ENCODE peak calls at places on chromosome 18, in six cellular contexts. B, E, W, C, Q and K are unnamed samples.

GRCh38 chr18:34773378-34773777 is 63.3 kb downstream of the DTNA start:
- DNase-seq in B (no peak), C (no peak), E (no peak), Q (peak), W (no peak), K (no peak)

GRCh38 chr18:77635441-77635840 is 385.8 kb downstream of the GALR1 start:
- DNase-seq in B (no peak), W (no peak), Q (peak), E (no peak), C (no peak), K (no peak)

GRCh38 chr18:23719634-23720201 is 30.5 kb downstream of the LAMA3 start:
- DNase-seq in B (peak), C (no peak), Q (peak), E (peak), W (peak), K (no peak)

GRCh38 chr18:3585656-3586509 is 135.9 kb downstream of the TGIF1 start:
- DNase-seq in C (peak), W (peak), E (peak), Q (peak), B (peak), K (peak)

GRCh38 chr18:3012306-3012919 is 531 bp downstream of the LPIN2 start:
- DNase-seq in W (peak), E (no peak), B (no peak), C (no peak), Q (peak), K (peak)

GRCh38 chr18:3111523-3112240 is 98.7 kb upstream of the LPIN2 start:
- DNase-seq in C (no peak), W (no peak), B (no peak), Q (no peak), E (no peak), K (no peak)

GRCh38 chr18:71242981-71243380 is 954.1 kb downstream of the SOCS6 start:
- DNase-seq in B (no peak), W (no peak), Q (no peak), E (no peak), C (peak), K (no peak)

GRCh38 chr18:79426376-79427300 is 30.9 kb downstream of the NFATC1 start:
- DNase-seq in B (no peak), C (no peak), Q (no peak), E (no peak), W (no peak), K (no peak)

GRCh38 chr18:63553117-63553516 is 10.9 kb downstream of the SERPINB12 start:
- DNase-seq in C (no peak), Q (peak), E (peak), B (peak), W (peak), K (no peak)

GRCh38 chr18:26655614-26656400 is 107.5 kb upstream of the KCTD1 start:
- DNase-seq in B (peak), Q (peak), E (peak), C (peak), W (peak), K (peak)

GRCh38 chr18:2908946-2909335 is 62.1 kb downstream of the EMILIN2 start:
- DNase-seq in E (no peak), B (no peak), Q (no peak), C (no peak), W (no peak), K (no peak)

GRCh38 chr18:66734451-66734850 is 130.6 kb upstream of the CDH19 start:
- DNase-seq in E (peak), C (no peak), W (no peak), B (no peak), Q (no peak), K (no peak)

GRCh38 chr18:56789004-56789888 is 138.1 kb downstream of the WDR7 start:
- DNase-seq in C (peak), B (no peak), Q (peak), W (peak), E (peak), K (peak)

GRCh38 chr18:65091737-65092329 is 659.0 kb upstream of the CDH7 start:
- DNase-seq in C (peak), B (no peak), W (peak), E (no peak), Q (peak), K (peak)

GRCh38 chr18:63520053-63520452 is 22.1 kb upstream of the SERPINB12 start:
- DNase-seq in E (peak), W (no peak), Q (no peak), C (no peak), B (no peak), K (no peak)

GRCh38 chr18:50507120-50507590 is 52.7 kb upstream of the MAPK4 start:
- DNase-seq in B (no peak), Q (peak), W (peak), C (peak), E (peak), K (peak)

GRCh38 chr18:28095041-28095440 is 81.9 kb downstream of the CDH2 start:
- DNase-seq in E (peak), W (no peak), C (no peak), Q (peak), B (no peak), K (no peak)

GRCh38 chr18:58025205-58025604 is 18.8 kb upstream of the NEDD4L start:
- DNase-seq in Q (no peak), B (no peak), E (no peak), W (no peak), C (no peak), K (no peak)

GRCh38 chr18:24605454-24605853 is 145.0 kb downstream of the HRH4 start:
- DNase-seq in C (no peak), E (no peak), W (no peak), Q (no peak), B (no peak), K (no peak)

GRCh38 chr18:23529597-23529996 is 26.3 kb downstream of the RMC1 start:
- DNase-seq in B (peak), E (peak), C (no peak), W (no peak), Q (peak), K (no peak)

GRCh38 chr18:79916128-79916494 is 35.3 kb downstream of the SLC66A2 start:
- DNase-seq in C (no peak), W (no peak), Q (no peak), E (no peak), B (no peak), K (no peak)

GRCh38 chr18:55369346-55369745 is 218.6 kb downstream of the TCF4 start:
- DNase-seq in W (no peak), C (no peak), B (no peak), Q (no peak), E (no peak), K (no peak)

GRCh38 chr18:7567487-7568425 is 640 bp downstream of the PTPRM start:
- DNase-seq in Q (peak), E (peak), C (peak), B (no peak), W (no peak), K (peak)

GRCh38 chr18:26468931-26469340 is 79.4 kb downstream of the KCTD1 start:
- DNase-seq in W (peak), B (no peak), E (no peak), C (peak), Q (no peak), K (peak)

GRCh38 chr18:48333563-48333962 is 75.6 kb downstream of the ZBTB7C start:
- DNase-seq in W (no peak), Q (no peak), B (no peak), E (no peak), C (peak), K (peak)

GRCh38 chr18:44098551-44099098 is 582.1 kb upstream of the SETBP1 start:
- DNase-seq in B (no peak), Q (peak), C (peak), E (peak), W (peak), K (peak)

GRCh38 chr18:23635283-23636040 is 27.2 kb downstream of the ANKRD29 start:
- DNase-seq in E (peak), B (peak), C (no peak), Q (peak), W (no peak), K (peak)

GRCh38 chr18:54805571-54806334 is 22.5 kb upstream of the RAB27B start:
- DNase-seq in C (no peak), W (no peak), B (peak), E (peak), Q (peak), K (no peak)

GRCh38 chr18:50870138-50870845 is 8.6 kb upstream of the ME2 start:
- DNase-seq in W (peak), Q (peak), B (peak), C (no peak), E (peak), K (no peak)

GRCh38 chr18:24968233-24968775 is 383.7 kb downstream of the ZNF521 start:
- DNase-seq in E (no peak), Q (peak), C (no peak), W (no peak), B (no peak), K (no peak)

GRCh38 chr18:34660572-34660971 is 49.5 kb upstream of the DTNA start:
- DNase-seq in C (no peak), B (no peak), W (no peak), Q (no peak), E (no peak), K (peak)

GRCh38 chr18:76410660-76411417 is 84.2 kb downstream of the ZNF516 start:
- DNase-seq in E (no peak), Q (no peak), B (no peak), C (no peak), W (no peak), K (no peak)

GRCh38 chr18:2905802-2906521 is 59.2 kb downstream of the EMILIN2 start:
- DNase-seq in Q (peak), B (no peak), C (peak), E (no peak), W (peak), K (peak)

GRCh38 chr18:47263197-47263827 is 11.9 kb upstream of the SKOR2 start:
- DNase-seq in W (no peak), C (peak), Q (no peak), E (no peak), B (no peak), K (peak)

GRCh38 chr18:47260924-47261701 is 9.7 kb upstream of the SKOR2 start:
- DNase-seq in C (peak), E (no peak), W (no peak), B (no peak), Q (no peak), K (peak)

GRCh38 chr18:47263828-47264314 is 12.4 kb upstream of the SKOR2 start:
- DNase-seq in E (no peak), W (no peak), C (peak), B (no peak), Q (no peak), K (peak)

GRCh38 chr18:47261902-47262301 is 10.4 kb upstream of the SKOR2 start:
- DNase-seq in W (no peak), B (no peak), E (no peak), Q (no peak), C (peak), K (peak)

GRCh38 chr18:47262397-47263196 is 11.1 kb upstream of the SKOR2 start:
- DNase-seq in W (no peak), Q (no peak), E (no peak), B (no peak), C (peak), K (peak)
- TF ChIP-seq EZH2 in W (peak), Q (peak), E (peak), B (no peak), C (peak), K (peak)

DNA sequence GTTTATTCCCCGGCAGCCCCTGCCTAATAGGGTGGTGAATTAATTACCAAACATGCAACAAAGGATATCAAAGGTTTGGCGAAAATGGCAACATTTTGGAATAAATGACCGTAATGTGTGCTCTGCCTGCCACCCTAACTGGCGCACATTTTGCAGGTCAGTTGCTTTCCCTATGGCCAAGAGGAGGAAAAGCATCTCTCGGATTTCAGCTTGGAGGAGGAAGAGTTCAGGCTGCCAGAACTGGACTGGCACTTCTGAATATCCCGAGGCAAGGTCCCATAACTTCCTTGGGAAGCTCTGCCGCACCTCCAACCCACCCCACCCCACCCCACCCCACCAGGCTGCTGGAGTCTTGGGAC is 37.1 kb downstream of the SLC25A52 start:
- DNase-seq in B (no peak), E (no peak), W (no peak), Q (no peak), C (no peak), K (no peak)
- TF ChIP-seq EZH2 in B (no peak), E (no peak), W (no peak), Q (no peak), C (no peak), K (no peak)

GRCh38 chr18:59220784-59221765 is 1.1 kb downstream of the GRP start:
- DNase-seq in E (peak), W (no peak), Q (peak), B (no peak), C (peak), K (peak)

GRCh38 chr18:59222341-59222740 is 2.4 kb downstream of the GRP start:
- DNase-seq in W (no peak), C (no peak), E (no peak), Q (no peak), B (no peak), K (no peak)

GRCh38 chr18:59219672-59220163 is at the start of gene GRP:
- DNase-seq in E (no peak), C (peak), W (peak), Q (no peak), B (no peak), K (peak)

GRCh38 chr18:59218018-59218417 is 1.9 kb upstream of the GRP start:
- DNase-seq in Q (no peak), C (peak), E (no peak), W (no peak), B (no peak), K (no peak)

DNA sequence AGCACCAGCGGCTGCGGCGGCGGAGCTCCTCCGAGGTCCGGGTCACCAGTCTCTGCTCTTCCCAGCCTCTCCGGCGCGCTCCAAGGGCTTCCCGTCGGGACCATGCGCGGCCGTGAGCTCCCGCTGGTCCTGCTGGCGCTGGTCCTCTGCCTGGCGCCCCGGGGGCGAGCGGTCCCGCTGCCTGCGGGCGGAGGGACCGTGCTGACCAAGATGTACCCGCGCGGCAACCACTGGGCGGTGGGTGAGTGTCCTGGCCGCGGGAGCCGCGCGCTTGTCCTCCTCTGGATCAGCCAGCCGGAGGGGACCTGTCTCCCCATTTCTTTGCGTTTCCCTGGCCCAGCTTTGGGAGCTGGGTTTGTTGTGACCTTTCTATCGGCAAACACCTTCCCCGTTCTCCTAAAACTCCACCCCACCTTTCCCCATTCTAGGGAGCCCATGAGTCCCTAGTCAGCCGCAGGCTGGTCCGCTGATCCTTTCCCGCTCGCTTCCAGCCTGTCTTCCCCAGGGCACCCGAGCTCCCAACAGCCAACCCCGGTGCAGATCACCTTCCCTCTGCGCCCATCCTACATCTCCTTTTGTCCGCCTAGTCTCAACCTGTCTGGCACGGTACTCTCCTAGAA is 316 bp downstream of the GRP start:
- DNase-seq in Q (peak), E (no peak), B (no peak), W (no peak), C (peak), K (peak)
- TF ChIP-seq EZH2 in Q (peak), E (no peak), B (no peak), W (no peak), C (peak), K (peak)

GRCh38 chr18:75160315-75160714 is 48.6 kb downstream of the PTGR3 start:
- DNase-seq in C (peak), E (no peak), W (no peak), Q (peak), B (no peak), K (peak)
- TF ChIP-seq EZH2 in C (no peak), E (no peak), W (no peak), Q (no peak), B (no peak), K (no peak)

GRCh38 chr18:40867452-40867851 is 1087.6 kb upstream of the PIK3C3 start:
- DNase-seq in E (peak), Q (peak), B (peak), C (no peak), W (no peak), K (no peak)
- TF ChIP-seq EZH2 in E (no peak), Q (no peak), B (no peak), C (no peak), W (no peak), K (no peak)

GRCh38 chr18:72544092-72544886 is at the start of gene CBLN2:
- DNase-seq in B (no peak), W (peak), E (peak), C (peak), Q (peak), K (peak)

GRCh38 chr18:72543362-72544055 is 633 bp downstream of the CBLN2 start:
- DNase-seq in B (no peak), E (no peak), Q (peak), C (peak), W (peak), K (peak)

GRCh38 chr18:72542993-72543361 is 1.2 kb downstream of the CBLN2 start:
- DNase-seq in B (no peak), C (peak), W (peak), E (peak), Q (peak), K (peak)

GRCh38 chr18:72539861-72540260 is 4.3 kb downstream of the CBLN2 start:
- DNase-seq in E (no peak), W (no peak), Q (no peak), C (peak), B (no peak), K (no peak)

DNA sequence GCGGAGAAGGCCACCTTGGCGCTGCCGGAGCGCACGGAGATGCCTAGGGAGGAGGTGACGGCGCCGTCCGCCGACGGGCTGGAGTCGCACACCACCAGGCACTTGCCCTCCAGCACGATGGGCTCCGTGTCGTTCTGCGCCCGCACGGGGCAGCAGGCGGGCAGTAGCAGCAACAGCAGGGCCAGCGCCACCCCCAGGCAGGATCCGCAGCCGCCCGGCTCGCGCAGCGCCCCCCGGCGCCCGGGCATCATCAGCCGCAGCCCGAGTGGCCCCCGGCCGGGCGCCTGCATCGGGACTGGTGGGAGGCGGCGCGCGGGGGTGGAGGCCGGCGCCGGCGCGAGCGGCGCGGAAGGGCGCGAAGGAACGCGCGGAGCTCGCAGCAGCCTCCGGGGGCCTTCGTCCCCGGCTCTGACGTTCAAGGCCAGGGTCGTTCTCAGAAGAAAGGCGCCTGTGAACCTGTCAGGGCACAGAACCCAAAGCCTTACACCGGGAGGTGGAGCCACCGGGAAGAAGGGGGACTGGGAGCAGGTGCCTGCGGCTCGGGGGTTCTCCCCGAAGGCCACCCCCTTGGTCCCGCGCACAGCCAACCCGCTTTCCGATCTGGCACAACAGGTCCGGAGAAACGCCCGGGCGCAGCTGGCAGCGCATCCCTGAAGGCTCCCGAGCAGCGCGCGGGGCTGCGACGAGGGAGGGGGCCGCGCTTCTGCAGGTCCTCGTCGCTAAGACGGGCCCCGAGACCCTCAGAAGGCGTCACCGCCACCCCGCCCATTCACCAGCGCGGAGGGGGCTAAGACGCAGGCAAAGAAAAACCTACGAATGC is 2.1 kb downstream of the CBLN2 start:
- DNase-seq in E (no peak), C (peak), B (no peak), W (peak), Q (no peak), K (peak)
- TF ChIP-seq EZH2 in E (no peak), C (peak), B (no peak), W (no peak), Q (no peak), K (no peak)

GRCh38 chr18:10453261-10453884 is 1.1 kb upstream of the APCDD1 start:
- DNase-seq in E (no peak), B (no peak), W (peak), Q (peak), C (no peak), K (no peak)

GRCh38 chr18:10455726-10456453 is 1.5 kb downstream of the APCDD1 start:
- DNase-seq in C (peak), B (no peak), W (no peak), E (no peak), Q (no peak), K (peak)

GRCh38 chr18:10453885-10454772 is at the start of gene APCDD1:
- DNase-seq in E (peak), Q (peak), C (peak), B (no peak), W (peak), K (peak)

GRCh38 chr18:10456718-10457499 is 2.5 kb downstream of the APCDD1 start:
- DNase-seq in Q (no peak), E (no peak), W (peak), C (no peak), B (no peak), K (no peak)

GRCh38 chr18:10454800-10455550 is 540 bp downstream of the APCDD1 start:
- DNase-seq in E (peak), W (peak), B (no peak), C (no peak), Q (peak), K (peak)
- TF ChIP-seq EZH2 in E (no peak), W (no peak), B (no peak), C (peak), Q (no peak), K (peak)

GRCh38 chr18:5890261-5890605 is 5.1 kb downstream of the TMEM200C start:
- DNase-seq in B (no peak), E (no peak), C (no peak), Q (no peak), W (no peak), K (peak)
- TF ChIP-seq EZH2 in B (no peak), E (no peak), C (no peak), Q (no peak), W (no peak), K (no peak)

GRCh38 chr18:10008006-10008647 is 94.3 kb downstream of the VAPA start:
- DNase-seq in E (no peak), B (no peak), C (no peak), W (no peak), Q (no peak), K (no peak)
- TF ChIP-seq EZH2 in E (no peak), B (no peak), C (no peak), W (no peak), Q (no peak), K (no peak)

GRCh38 chr18:22165049-22165602 is 4.3 kb upstream of the GATA6 start:
- DNase-seq in B (no peak), E (no peak), W (no peak), Q (no peak), C (peak), K (peak)
- TF ChIP-seq EZH2 in B (no peak), E (peak), W (peak), Q (peak), C (peak), K (peak)